ENCODE peak calls at places on chromosomes 4 and X, in four cellular contexts. One of them, this sample, is unnamed.

GRCh38 chrX:80808854-80809493 is 703 bp downstream of the BRWD3 start:
- DNase-seq in K562: peak; percentile 17
- DNase-seq in IMR-90: no peak
- DNase-seq in GM12878: no peak
- DNase-seq in this sample: peak; percentile 13

GRCh38 chr4:124890522-124890921 is 178.0 kb upstream of the ANKRD50 start:
- DNase-seq in GM12878: no peak
- DNase-seq in K562: no peak
- DNase-seq in IMR-90: peak; percentile 77
- DNase-seq in this sample: no peak

GRCh38 chr4:56752985-56753384 is 68.5 kb downstream of the SPINK2 start:
- DNase-seq in IMR-90: no peak
- DNase-seq in K562: no peak
- DNase-seq in GM12878: no peak
- DNase-seq in this sample: peak; percentile 6

GRCh38 chr4:6178757-6179156 is 21.6 kb downstream of the JAKMIP1 start:
- DNase-seq in K562: no peak
- DNase-seq in IMR-90: no peak
- DNase-seq in GM12878: no peak
- DNase-seq in this sample: no peak

GRCh38 chr4:54384563-54384962 is 155.5 kb downstream of the PDGFRA start:
- DNase-seq in K562: peak; percentile 36
- DNase-seq in GM12878: no peak
- DNase-seq in IMR-90: peak; percentile 39
- DNase-seq in this sample: peak; percentile 47

GRCh38 chr4:167176723-167177367 is 57.4 kb downstream of the SPOCK3 start:
- DNase-seq in K562: no peak
- DNase-seq in IMR-90: no peak
- DNase-seq in GM12878: no peak
- DNase-seq in this sample: no peak

GRCh38 chr4:48254381-48255072 is 15.1 kb downstream of the TEC start:
- DNase-seq in IMR-90: peak; percentile 82
- DNase-seq in GM12878: no peak
- DNase-seq in K562: peak; percentile 52
- DNase-seq in this sample: no peak

GRCh38 chr4:93184093-93184492 is 644.5 kb upstream of the ATOH1 start:
- DNase-seq in GM12878: no peak
- DNase-seq in IMR-90: no peak
- DNase-seq in K562: no peak
- DNase-seq in this sample: no peak

GRCh38 chr4:19983072-19983471 is 268.6 kb upstream of the SLIT2 start:
- DNase-seq in GM12878: no peak
- DNase-seq in K562: no peak
- DNase-seq in IMR-90: peak; percentile 99
- DNase-seq in this sample: peak; percentile 90

GRCh38 chr4:138035781-138036258 is 206.3 kb downstream of the SLC7A11 start:
- DNase-seq in IMR-90: peak; percentile 81
- DNase-seq in K562: peak; percentile 49
- DNase-seq in GM12878: peak; percentile 69
- DNase-seq in this sample: peak; percentile 80

GRCh38 chr4:145619639-145619996 is 433 bp downstream of the MMAA start:
- DNase-seq in K562: no peak
- DNase-seq in GM12878: peak; percentile 45
- DNase-seq in IMR-90: peak; percentile 57
- DNase-seq in this sample: no peak

GRCh38 chrX:34810364-34810763 is 132.2 kb upstream of the FAM47B start:
- DNase-seq in GM12878: no peak
- DNase-seq in IMR-90: peak; percentile 60
- DNase-seq in K562: no peak
- DNase-seq in this sample: peak; percentile 1

GRCh38 chr4:176840166-176840565 is 47.4 kb upstream of the VEGFC start:
- DNase-seq in IMR-90: peak; percentile 48
- DNase-seq in GM12878: no peak
- DNase-seq in K562: no peak
- DNase-seq in this sample: no peak

GRCh38 chr4:1200425-1201035 is 28.1 kb upstream of the SPON2 start:
- DNase-seq in K562: peak; percentile 21
- DNase-seq in GM12878: no peak
- DNase-seq in IMR-90: peak; percentile 95
- DNase-seq in this sample: no peak

GRCh38 chr4:16626945-16627344 is 271.5 kb downstream of the LDB2 start:
- DNase-seq in IMR-90: peak; percentile 98
- DNase-seq in K562: no peak
- DNase-seq in GM12878: no peak
- DNase-seq in this sample: peak; percentile 59

GRCh38 chr4:186644737-186645261 is 78.9 kb downstream of the FAT1 start:
- DNase-seq in K562: peak; percentile 29
- DNase-seq in IMR-90: peak; percentile 40
- DNase-seq in GM12878: no peak
- DNase-seq in this sample: no peak

GRCh38 chr4:110630621-110631402 is 7.9 kb upstream of the PITX2 start:
- DNase-seq in K562: no peak
- DNase-seq in IMR-90: no peak
- DNase-seq in GM12878: no peak
- DNase-seq in this sample: no peak

GRCh38 chr4:1808396-1808795 is 15.3 kb downstream of the FGFR3 start:
- DNase-seq in K562: no peak
- DNase-seq in IMR-90: no peak
- DNase-seq in GM12878: no peak
- DNase-seq in this sample: no peak

GRCh38 chr4:1002131-1002630 is 9.0 kb upstream of the SLC26A1 start:
- DNase-seq in GM12878: no peak
- DNase-seq in IMR-90: no peak
- DNase-seq in K562: no peak
- DNase-seq in this sample: no peak

GRCh38 chr4:122894802-122895201 is 27.6 kb downstream of the NUDT6 start:
- DNase-seq in GM12878: no peak
- DNase-seq in K562: no peak
- DNase-seq in IMR-90: no peak
- DNase-seq in this sample: peak; percentile 39

GRCh38 chr4:110139815-110140214 is 58.6 kb downstream of the ELOVL6 start:
- DNase-seq in IMR-90: no peak
- DNase-seq in K562: no peak
- DNase-seq in GM12878: no peak
- DNase-seq in this sample: no peak

GRCh38 chrX:74234829-74235228 is 69.2 kb upstream of the ZCCHC13 start:
- DNase-seq in K562: no peak
- DNase-seq in GM12878: no peak
- DNase-seq in IMR-90: no peak
- DNase-seq in this sample: no peak

GRCh38 chr4:100907465-100908454 is 389.9 kb upstream of the EMCN start:
- DNase-seq in IMR-90: peak; percentile 5
- DNase-seq in K562: no peak
- DNase-seq in GM12878: no peak
- DNase-seq in this sample: peak; percentile 47

GRCh38 chr4:160414516-160414915 is 1311.6 kb downstream of the RAPGEF2 start:
- DNase-seq in IMR-90: no peak
- DNase-seq in GM12878: no peak
- DNase-seq in K562: no peak
- DNase-seq in this sample: no peak
- TF ChIP-seq FOS in IMR-90: no peak
- TF ChIP-seq FOS in GM12878: no peak
- TF ChIP-seq FOS in K562: no peak
- TF ChIP-seq FOS in this sample: no peak

GRCh38 chr4:52789774-52790173 is 38.5 kb upstream of the ERVMER34-1 start:
- DNase-seq in GM12878: no peak
- DNase-seq in IMR-90: no peak
- DNase-seq in K562: no peak
- DNase-seq in this sample: no peak
- H3K27ac ChIP-seq in GM12878: no peak overlapping the region
- H3K27ac ChIP-seq in IMR-90: no peak overlapping the region
- H3K27ac ChIP-seq in K562: no peak overlapping the region
- H3K27ac ChIP-seq in this sample: no peak overlapping the region

GRCh38 chrX:110146521-110146920 is 143.6 kb downstream of the TMEM164 start:
- DNase-seq in GM12878: no peak
- DNase-seq in K562: peak; percentile 68
- DNase-seq in IMR-90: peak; percentile 48
- DNase-seq in this sample: peak; percentile 36
- TF ChIP-seq FOS in GM12878: no peak
- TF ChIP-seq FOS in K562: no peak
- TF ChIP-seq FOS in IMR-90: no peak
- TF ChIP-seq FOS in this sample: no peak

GRCh38 chrX:2676794-2677675 is 14.1 kb upstream of the CD99 start:
- DNase-seq in GM12878: no peak
- DNase-seq in IMR-90: no peak
- DNase-seq in K562: no peak
- DNase-seq in this sample: no peak
- H3K27ac ChIP-seq in GM12878: no peak overlapping the region
- H3K27ac ChIP-seq in IMR-90: peak overlapping the region; percentile 47
- H3K27ac ChIP-seq in K562: no peak overlapping the region
- H3K27ac ChIP-seq in this sample: no peak overlapping the region

DNA sequence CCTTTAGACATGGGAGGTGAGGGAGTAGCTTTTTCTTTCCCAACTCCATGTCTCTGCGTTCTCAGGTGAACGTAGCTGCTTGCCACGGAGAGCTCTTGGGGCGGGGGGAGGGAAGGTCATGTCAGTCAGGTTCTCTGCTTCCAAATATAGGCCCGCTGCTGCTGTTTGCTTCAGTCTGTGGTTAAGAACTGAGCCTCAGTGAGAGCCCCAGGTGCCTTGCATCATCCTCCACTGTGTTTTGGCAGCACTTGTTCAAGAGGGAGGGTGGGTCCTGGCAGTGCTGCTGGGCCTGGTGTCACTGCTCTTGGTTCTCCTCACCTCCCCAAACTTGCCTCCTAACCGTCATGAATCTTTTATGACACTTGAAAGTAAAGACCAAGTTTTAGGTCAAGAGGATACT is 46.6 kb downstream of the HADH start:
- DNase-seq in K562: no peak
- DNase-seq in IMR-90: no peak
- DNase-seq in GM12878: no peak
- DNase-seq in this sample: no peak
- TF ChIP-seq FOS in K562: no peak
- TF ChIP-seq FOS in IMR-90: no peak
- TF ChIP-seq FOS in GM12878: no peak
- TF ChIP-seq FOS in this sample: no peak